ENCODE peak calls at places on chromosomes 11 and 22, in five cellular contexts. U is GM23338, P is GM12878, S is HepG2, H is K562. Q is an unnamed sample.

GRCh38 chr11:79244175-79244804 is 196.5 kb downstream of the TENM4 start:
- DNase-seq in H (no peak), U (no peak), P (no peak), S (no peak), Q (peak)

GRCh38 chr11:26608507-26609146 is 36.6 kb upstream of the MUC15 start:
- DNase-seq in P (no peak), U (no peak), S (no peak), H (no peak), Q (no peak)

GRCh38 chr22:30733081-30733680 is 38.5 kb downstream of the OSBP2 start:
- DNase-seq in S (no peak), P (no peak), H (no peak), U (no peak), Q (no peak)

GRCh38 chr11:1487091-1487850 is 692 bp upstream of the MOB2 start:
- DNase-seq in H (no peak), P (no peak), S (no peak), U (no peak), Q (no peak)

GRCh38 chr11:110295086-110295485 is 1.3 kb downstream of the RDX start:
- DNase-seq in H (no peak), P (no peak), U (no peak), S (no peak), Q (no peak)

GRCh38 chr22:33919591-33920501 is at the start of gene LARGE1:
- DNase-seq in U (peak), S (peak), P (no peak), H (peak), Q (peak)

GRCh38 chr11:45535033-45535432 is 130.4 kb downstream of the CHST1 start:
- DNase-seq in P (no peak), S (no peak), H (no peak), U (no peak), Q (no peak)

GRCh38 chr11:69173925-69174591 is 18.3 kb downstream of the SMIM38 start:
- DNase-seq in P (no peak), S (peak), H (no peak), U (no peak), Q (no peak)

GRCh38 chr11:128052912-128053641 is 534.3 kb downstream of the ETS1 start:
- DNase-seq in S (no peak), H (no peak), U (no peak), P (no peak), Q (no peak)

GRCh38 chr11:116725434-116726221 is 47.2 kb downstream of the BUD13 start:
- DNase-seq in H (no peak), P (no peak), U (peak), S (no peak), Q (no peak)

GRCh38 chr11:117180020-117180419 is 1.5 kb downstream of the SIDT2 start:
- DNase-seq in U (no peak), H (no peak), S (no peak), P (no peak), Q (no peak)

GRCh38 chr11:45021001-45021400 is 70.3 kb upstream of the TP53I11 start:
- DNase-seq in S (no peak), U (no peak), P (no peak), H (no peak), Q (no peak)

GRCh38 chr11:2483426-2483825 is 38.6 kb downstream of the KCNQ1 start:
- DNase-seq in S (no peak), H (no peak), P (no peak), U (no peak), Q (no peak)

GRCh38 chr11:8732748-8733241 is 50.2 kb downstream of the RPL27A start:
- DNase-seq in S (no peak), H (no peak), U (no peak), P (no peak), Q (no peak)
- TF ChIP-seq JUNB in S (no peak), H (no peak), U (no peak), P (no peak), Q (no peak)

GRCh38 chr22:19646383-19646782 is 67.9 kb upstream of the SEPTIN5 start:
- DNase-seq in H (no peak), S (no peak), P (no peak), U (no peak), Q (no peak)

GRCh38 chr22:19645391-19645790 is 68.9 kb upstream of the SEPTIN5 start:
- DNase-seq in U (peak), H (peak), P (no peak), S (no peak), Q (no peak)

GRCh38 chr22:19645905-19646304 is 68.4 kb upstream of the SEPTIN5 start:
- DNase-seq in P (no peak), S (no peak), H (no peak), U (no peak), Q (no peak)

GRCh38 chr22:19643448-19644313 is 70.6 kb upstream of the SEPTIN5 start:
- DNase-seq in H (peak), S (no peak), U (no peak), P (no peak), Q (no peak)

GRCh38 chr22:19644314-19645223 is 69.7 kb upstream of the SEPTIN5 start:
- DNase-seq in S (no peak), H (peak), U (no peak), P (no peak), Q (no peak)
- TF ChIP-seq JUNB in S (no peak), H (no peak), U (no peak), P (no peak), Q (no peak)

GRCh38 chr22:45124176-45124857 is 39.4 kb upstream of the NUP50 start:
- DNase-seq in S (no peak), U (no peak), H (no peak), P (no peak), Q (no peak)
- TF ChIP-seq JUNB in S (no peak), U (no peak), H (no peak), P (no peak), Q (no peak)

GRCh38 chr11:28833670-28834069 is 725.5 kb downstream of the METTL15 start:
- DNase-seq in S (no peak), U (peak), P (no peak), H (no peak), Q (peak)
- TF ChIP-seq JUNB in S (no peak), U (no peak), P (no peak), H (no peak), Q (peak)

DNA sequence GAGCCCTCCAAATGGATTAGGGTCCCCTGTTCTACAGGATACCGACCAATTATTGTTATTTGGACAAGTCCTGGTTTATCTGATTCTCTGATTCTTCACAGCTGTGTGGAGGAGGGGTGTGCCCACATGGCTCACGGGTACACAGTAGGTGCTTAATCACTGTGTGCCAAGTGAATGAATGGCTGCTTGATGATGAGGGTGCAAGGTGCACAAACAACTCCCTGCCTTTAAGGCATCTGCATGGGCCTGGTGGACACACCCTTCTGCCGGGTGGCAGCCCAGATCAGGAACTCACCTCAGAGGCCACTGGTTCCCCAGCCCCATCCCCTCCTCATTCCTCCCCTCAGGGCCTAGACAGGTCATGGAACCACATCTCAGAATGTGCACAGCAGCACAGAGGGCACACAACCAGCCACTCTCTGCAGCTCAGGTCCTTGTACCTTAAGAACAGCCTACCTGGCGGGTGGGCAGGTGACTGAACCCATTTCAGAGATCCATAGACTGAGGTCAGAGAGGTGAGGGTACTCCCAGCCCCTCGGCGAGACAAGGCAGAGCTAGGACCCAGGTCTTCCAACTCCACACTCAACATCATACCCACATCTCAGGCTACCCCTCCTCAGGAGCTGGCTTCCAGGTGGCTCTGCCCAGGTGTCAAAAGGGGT is 50.3 kb downstream of the SHANK2 start:
- DNase-seq in S (no peak), H (no peak), P (no peak), U (no peak), Q (no peak)
- TF ChIP-seq JUNB in S (no peak), H (no peak), P (no peak), U (no peak), Q (no peak)

GRCh38 chr11:96227244-96227643 is 115.8 kb downstream of the MAML2 start:
- DNase-seq in S (no peak), H (no peak), P (no peak), U (no peak), Q (no peak)

GRCh38 chr11:96230686-96231085 is 112.3 kb downstream of the MAML2 start:
- DNase-seq in P (no peak), S (no peak), U (no peak), H (no peak), Q (no peak)

GRCh38 chr11:96228911-96229310 is 114.1 kb downstream of the MAML2 start:
- DNase-seq in S (no peak), H (no peak), U (no peak), P (no peak), Q (no peak)

GRCh38 chr11:96229354-96229973 is 113.5 kb downstream of the MAML2 start:
- DNase-seq in U (no peak), S (no peak), P (no peak), H (no peak), Q (no peak)

GRCh38 chr11:96228472-96228871 is 114.5 kb downstream of the MAML2 start:
- DNase-seq in S (peak), U (no peak), P (no peak), H (no peak), Q (peak)
- TF ChIP-seq JUNB in S (no peak), U (no peak), P (no peak), H (no peak), Q (no peak)

GRCh38 chr11:102429691-102430090 is 22.9 kb downstream of the TMEM123 start:
- DNase-seq in P (no peak), S (no peak), H (no peak), U (no peak), Q (no peak)
- TF ChIP-seq JUNB in P (no peak), S (no peak), H (no peak), U (no peak), Q (no peak)

GRCh38 chr22:49929553-49929979 is 11.1 kb downstream of the CRELD2 start:
- DNase-seq in H (peak), P (no peak), S (no peak), U (peak), Q (no peak)

GRCh38 chr22:49928571-49929552 is 10.4 kb downstream of the CRELD2 start:
- DNase-seq in U (peak), S (no peak), H (no peak), P (no peak), Q (no peak)

GRCh38 chr22:49928185-49928495 is 9.7 kb downstream of the CRELD2 start:
- DNase-seq in P (no peak), S (no peak), U (no peak), H (no peak), Q (no peak)

GRCh38 chr22:49926916-49927315 is 8.5 kb downstream of the CRELD2 start:
- DNase-seq in S (no peak), H (no peak), U (no peak), P (no peak), Q (no peak)

GRCh38 chr22:49927483-49928184 is 9.2 kb downstream of the CRELD2 start:
- DNase-seq in P (no peak), H (no peak), S (no peak), U (no peak), Q (no peak)
- TF ChIP-seq JUNB in P (no peak), H (no peak), S (no peak), U (no peak), Q (no peak)

DNA sequence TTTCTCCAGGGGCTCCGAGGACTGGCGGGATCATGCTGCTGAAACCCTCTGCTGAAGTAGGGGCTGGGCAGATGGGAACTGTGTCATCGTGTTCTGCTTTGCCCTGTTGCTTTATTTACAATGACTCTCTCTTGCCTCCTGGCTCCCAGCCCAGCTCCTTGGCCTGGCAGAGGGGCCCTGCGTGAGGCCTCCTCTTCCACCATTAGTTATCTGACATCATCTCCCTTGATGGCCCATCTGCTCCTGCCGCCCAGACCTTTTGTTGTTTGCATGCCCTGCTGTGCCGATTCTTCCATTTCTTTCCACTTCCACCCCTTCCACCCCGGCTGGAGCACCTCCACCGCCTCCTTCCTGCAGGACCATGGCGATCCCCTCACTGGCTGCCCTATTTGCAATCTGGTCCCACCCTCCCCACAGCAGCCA is 201.0 kb downstream of the MYO18B start:
- DNase-seq in H (no peak), U (no peak), P (no peak), S (no peak), Q (no peak)
- TF ChIP-seq JUNB in H (no peak), U (no peak), P (no peak), S (no peak), Q (no peak)

DNA sequence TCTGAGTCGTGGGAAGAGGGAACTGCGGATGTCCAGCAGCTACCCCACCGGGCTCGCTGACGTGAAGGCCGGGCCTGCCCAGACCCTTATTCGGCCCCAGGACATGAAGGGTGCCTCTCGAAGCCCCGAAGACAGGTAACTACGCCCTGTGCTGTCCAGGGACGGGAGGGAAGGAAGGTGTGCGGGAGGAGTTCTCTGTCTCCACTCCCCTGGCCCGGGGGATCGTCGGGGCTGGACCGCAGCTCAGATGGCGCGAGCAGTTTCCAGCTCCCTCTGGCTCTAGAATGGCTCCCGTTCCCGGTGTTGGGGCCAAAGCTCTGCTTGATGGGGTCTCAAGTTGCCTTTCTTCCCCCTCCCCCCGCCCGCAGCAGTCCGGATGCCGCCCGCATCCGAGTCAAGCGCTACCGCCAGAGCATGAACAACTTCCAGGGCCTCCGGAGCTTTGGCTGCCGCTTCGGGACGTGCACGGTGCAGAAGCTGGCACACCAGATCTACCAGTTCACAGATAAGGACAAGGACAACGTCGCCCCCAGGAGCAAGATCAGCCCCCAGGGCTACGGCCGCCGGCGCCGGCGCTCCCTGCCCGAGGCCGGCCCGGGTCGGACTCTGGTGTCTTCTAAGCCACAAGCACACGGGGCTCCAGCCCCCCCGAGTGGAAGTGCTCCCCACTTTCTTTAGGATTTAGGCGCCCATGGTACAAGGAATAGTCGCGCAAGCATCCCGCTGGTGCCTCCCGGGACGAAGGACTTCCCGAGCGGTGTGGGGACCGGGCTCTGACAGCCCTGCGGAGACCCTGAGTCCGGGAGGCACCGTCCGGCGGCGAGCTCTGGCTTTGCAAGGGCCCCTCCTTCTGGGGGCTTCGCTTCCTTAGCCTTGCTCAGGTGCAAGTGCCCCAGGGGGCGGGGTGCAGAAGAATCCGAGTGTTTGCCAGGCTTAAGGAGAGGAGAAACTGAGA is 1.4 kb downstream of the ADM start:
- DNase-seq in H (no peak), P (no peak), U (peak), S (no peak), Q (peak)
- TF ChIP-seq JUNB in H (no peak), P (no peak), U (no peak), S (no peak), Q (no peak)